ENCODE peak calls at places on chromosome 10, in nine cellular contexts. One of them, this sample, is unnamed.

GRCh38 chr10:71252195-71252594 is 39.8 kb downstream of the UNC5B start:
- DNase-seq in RWPE1: no peak
- DNase-seq in epithelial cell of prostate: no peak
- DNase-seq in GM23248: no peak
- DNase-seq in naive thymus-derived CD4-positive, alpha-beta T cell: no peak
- DNase-seq in CD4-positive, alpha-beta T cell: no peak
- DNase-seq in uterus: no peak
- DNase-seq in upper lobe of right lung: no peak
- DNase-seq in H9: no peak
- DNase-seq in this sample: no peak

GRCh38 chr10:5685764-5686240 is 1.2 kb downstream of the TASOR2 start:
- DNase-seq in RWPE1: peak; percentile 9
- DNase-seq in GM23248: peak; percentile 46
- DNase-seq in epithelial cell of prostate: no peak
- DNase-seq in uterus: no peak
- DNase-seq in upper lobe of right lung: no peak
- DNase-seq in naive thymus-derived CD4-positive, alpha-beta T cell: no peak
- DNase-seq in H9: no peak
- DNase-seq in CD4-positive, alpha-beta T cell: no peak
- DNase-seq in this sample: no peak

GRCh38 chr10:124688889-124689670 is 55.1 kb downstream of the FAM53B start:
- DNase-seq in CD4-positive, alpha-beta T cell: peak; percentile 23
- DNase-seq in GM23248: no peak
- DNase-seq in naive thymus-derived CD4-positive, alpha-beta T cell: no peak
- DNase-seq in H9: no peak
- DNase-seq in RWPE1: peak; percentile 55
- DNase-seq in uterus: no peak
- DNase-seq in upper lobe of right lung: no peak
- DNase-seq in epithelial cell of prostate: no peak
- DNase-seq in this sample: no peak

GRCh38 chr10:125093199-125093841 is 67.0 kb downstream of the CTBP2 start:
- DNase-seq in epithelial cell of prostate: no peak
- DNase-seq in H9: no peak
- DNase-seq in CD4-positive, alpha-beta T cell: no peak
- DNase-seq in RWPE1: no peak
- DNase-seq in upper lobe of right lung: peak; percentile 57
- DNase-seq in naive thymus-derived CD4-positive, alpha-beta T cell: no peak
- DNase-seq in GM23248: peak; percentile 80
- DNase-seq in uterus: peak; percentile 75
- DNase-seq in this sample: peak; percentile 90

GRCh38 chr10:99412100-99412499 is 18.3 kb downstream of the GOT1 start:
- DNase-seq in H9: no peak
- DNase-seq in RWPE1: no peak
- DNase-seq in CD4-positive, alpha-beta T cell: no peak
- DNase-seq in uterus: no peak
- DNase-seq in naive thymus-derived CD4-positive, alpha-beta T cell: no peak
- DNase-seq in GM23248: no peak
- DNase-seq in upper lobe of right lung: no peak
- DNase-seq in epithelial cell of prostate: no peak
- DNase-seq in this sample: no peak

GRCh38 chr10:69588358-69588757 is 15.1 kb upstream of the NEUROG3 start:
- DNase-seq in epithelial cell of prostate: no peak
- DNase-seq in upper lobe of right lung: no peak
- DNase-seq in GM23248: no peak
- DNase-seq in uterus: no peak
- DNase-seq in RWPE1: no peak
- DNase-seq in CD4-positive, alpha-beta T cell: no peak
- DNase-seq in H9: no peak
- DNase-seq in naive thymus-derived CD4-positive, alpha-beta T cell: no peak
- DNase-seq in this sample: no peak

GRCh38 chr10:77560471-77560870 is 77.1 kb downstream of the KCNMA1 start:
- DNase-seq in CD4-positive, alpha-beta T cell: no peak
- DNase-seq in H9: no peak
- DNase-seq in upper lobe of right lung: no peak
- DNase-seq in RWPE1: no peak
- DNase-seq in epithelial cell of prostate: no peak
- DNase-seq in naive thymus-derived CD4-positive, alpha-beta T cell: no peak
- DNase-seq in uterus: no peak
- DNase-seq in GM23248: no peak
- DNase-seq in this sample: no peak

GRCh38 chr10:95406651-95407280 is 116.0 kb upstream of the PDLIM1 start:
- DNase-seq in H9: no peak
- DNase-seq in upper lobe of right lung: peak; percentile 68
- DNase-seq in GM23248: no peak
- DNase-seq in epithelial cell of prostate: no peak
- DNase-seq in RWPE1: no peak
- DNase-seq in uterus: no peak
- DNase-seq in CD4-positive, alpha-beta T cell: no peak
- DNase-seq in naive thymus-derived CD4-positive, alpha-beta T cell: no peak
- DNase-seq in this sample: no peak

GRCh38 chr10:21452203-21452602 is 73.3 kb downstream of the SKIDA1 start:
- DNase-seq in upper lobe of right lung: no peak
- DNase-seq in CD4-positive, alpha-beta T cell: no peak
- DNase-seq in RWPE1: no peak
- DNase-seq in GM23248: no peak
- DNase-seq in naive thymus-derived CD4-positive, alpha-beta T cell: no peak
- DNase-seq in uterus: no peak
- DNase-seq in H9: no peak
- DNase-seq in epithelial cell of prostate: no peak
- DNase-seq in this sample: no peak

GRCh38 chr10:13184726-13185514 is 23.6 kb downstream of the MCM10 start:
- DNase-seq in upper lobe of right lung: no peak
- DNase-seq in H9: no peak
- DNase-seq in CD4-positive, alpha-beta T cell: no peak
- DNase-seq in uterus: no peak
- DNase-seq in RWPE1: no peak
- DNase-seq in epithelial cell of prostate: no peak
- DNase-seq in naive thymus-derived CD4-positive, alpha-beta T cell: no peak
- DNase-seq in GM23248: no peak
- DNase-seq in this sample: no peak

GRCh38 chr10:11823989-11824346 is 812 bp downstream of the PROSER2 start:
- DNase-seq in naive thymus-derived CD4-positive, alpha-beta T cell: no peak
- DNase-seq in uterus: no peak
- DNase-seq in RWPE1: no peak
- DNase-seq in upper lobe of right lung: no peak
- DNase-seq in epithelial cell of prostate: no peak
- DNase-seq in CD4-positive, alpha-beta T cell: no peak
- DNase-seq in GM23248: peak; percentile 40
- DNase-seq in H9: no peak
- DNase-seq in this sample: no peak

GRCh38 chr10:119353438-119353837 is 146.1 kb downstream of the GRK5 start:
- DNase-seq in GM23248: no peak
- DNase-seq in H9: no peak
- DNase-seq in uterus: no peak
- DNase-seq in CD4-positive, alpha-beta T cell: no peak
- DNase-seq in epithelial cell of prostate: no peak
- DNase-seq in RWPE1: no peak
- DNase-seq in naive thymus-derived CD4-positive, alpha-beta T cell: no peak
- DNase-seq in upper lobe of right lung: peak; percentile 30
- DNase-seq in this sample: no peak

GRCh38 chr10:73262880-73263279 is 10.4 kb upstream of the MRPS16 start:
- DNase-seq in GM23248: no peak
- DNase-seq in uterus: no peak
- DNase-seq in RWPE1: no peak
- DNase-seq in naive thymus-derived CD4-positive, alpha-beta T cell: no peak
- DNase-seq in upper lobe of right lung: no peak
- DNase-seq in epithelial cell of prostate: no peak
- DNase-seq in CD4-positive, alpha-beta T cell: no peak
- DNase-seq in H9: no peak
- DNase-seq in this sample: no peak

GRCh38 chr10:120474956-120475355 is 17.9 kb downstream of the PLPP4 start:
- DNase-seq in upper lobe of right lung: no peak
- DNase-seq in CD4-positive, alpha-beta T cell: no peak
- DNase-seq in GM23248: no peak
- DNase-seq in H9: no peak
- DNase-seq in uterus: no peak
- DNase-seq in naive thymus-derived CD4-positive, alpha-beta T cell: no peak
- DNase-seq in epithelial cell of prostate: no peak
- DNase-seq in RWPE1: no peak
- DNase-seq in this sample: no peak

GRCh38 chr10:104642311-104643022 is 1.4 kb downstream of the SORCS3 start:
- DNase-seq in upper lobe of right lung: no peak
- DNase-seq in RWPE1: no peak
- DNase-seq in CD4-positive, alpha-beta T cell: no peak
- DNase-seq in naive thymus-derived CD4-positive, alpha-beta T cell: no peak
- DNase-seq in H9: peak; percentile 93
- DNase-seq in epithelial cell of prostate: no peak
- DNase-seq in GM23248: peak; percentile 67
- DNase-seq in uterus: no peak
- DNase-seq in this sample: no peak

DNA sequence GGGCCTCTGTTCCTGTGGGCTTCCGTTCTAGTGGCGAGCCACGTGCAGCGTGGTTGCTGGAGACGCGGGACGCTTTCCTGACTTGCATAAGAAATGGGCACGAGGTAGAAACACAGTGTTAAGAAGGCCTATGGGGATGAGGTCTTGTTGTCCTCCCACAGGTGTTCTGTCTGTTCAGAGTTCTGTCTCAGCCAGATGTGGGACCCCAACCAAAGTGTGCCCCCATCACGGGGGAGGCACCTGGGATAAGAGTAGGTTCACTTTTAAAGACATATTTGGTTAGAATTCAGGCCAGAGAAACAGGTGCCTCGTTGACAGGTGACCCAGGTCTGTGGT is 56.0 kb upstream of the PITRM1 start:
- DNase-seq in upper lobe of right lung: no peak
- DNase-seq in naive thymus-derived CD4-positive, alpha-beta T cell: no peak
- DNase-seq in RWPE1: no peak
- DNase-seq in GM23248: no peak
- DNase-seq in epithelial cell of prostate: no peak
- DNase-seq in CD4-positive, alpha-beta T cell: no peak
- DNase-seq in uterus: no peak
- DNase-seq in H9: no peak
- DNase-seq in this sample: no peak
- H3K27ac ChIP-seq in upper lobe of right lung: no peak overlapping the region
- H3K27ac ChIP-seq in naive thymus-derived CD4-positive, alpha-beta T cell: no peak overlapping the region
- H3K27ac ChIP-seq in RWPE1: peak overlapping the region; percentile 88
- H3K27ac ChIP-seq in GM23248: peak overlapping the region; percentile 88
- H3K27ac ChIP-seq in epithelial cell of prostate: peak overlapping the region; percentile 81
- H3K27ac ChIP-seq in CD4-positive, alpha-beta T cell: no peak overlapping the region
- H3K27ac ChIP-seq in uterus: no peak overlapping the region
- H3K27ac ChIP-seq in H9: no peak overlapping the region
- H3K27ac ChIP-seq in this sample: peak overlapping the region; percentile 80

GRCh38 chr10:80409121-80409520 is 770 bp downstream of the PRXL2A start:
- DNase-seq in RWPE1: no peak
- DNase-seq in CD4-positive, alpha-beta T cell: no peak
- DNase-seq in GM23248: no peak
- DNase-seq in H9: no peak
- DNase-seq in naive thymus-derived CD4-positive, alpha-beta T cell: no peak
- DNase-seq in epithelial cell of prostate: no peak
- DNase-seq in uterus: no peak
- DNase-seq in upper lobe of right lung: no peak
- DNase-seq in this sample: no peak

GRCh38 chr10:80410578-80411145 is 2.3 kb downstream of the PRXL2A start:
- DNase-seq in uterus: no peak
- DNase-seq in H9: no peak
- DNase-seq in GM23248: no peak
- DNase-seq in epithelial cell of prostate: no peak
- DNase-seq in RWPE1: no peak
- DNase-seq in upper lobe of right lung: no peak
- DNase-seq in CD4-positive, alpha-beta T cell: no peak
- DNase-seq in naive thymus-derived CD4-positive, alpha-beta T cell: no peak
- DNase-seq in this sample: no peak

GRCh38 chr10:80411681-80412230 is 3.4 kb downstream of the PRXL2A start:
- DNase-seq in upper lobe of right lung: no peak
- DNase-seq in RWPE1: no peak
- DNase-seq in CD4-positive, alpha-beta T cell: no peak
- DNase-seq in naive thymus-derived CD4-positive, alpha-beta T cell: no peak
- DNase-seq in epithelial cell of prostate: no peak
- DNase-seq in H9: no peak
- DNase-seq in uterus: no peak
- DNase-seq in GM23248: no peak
- DNase-seq in this sample: no peak

GRCh38 chr10:80411267-80411668 is 2.9 kb downstream of the PRXL2A start:
- DNase-seq in RWPE1: no peak
- DNase-seq in H9: no peak
- DNase-seq in epithelial cell of prostate: no peak
- DNase-seq in naive thymus-derived CD4-positive, alpha-beta T cell: no peak
- DNase-seq in GM23248: no peak
- DNase-seq in CD4-positive, alpha-beta T cell: no peak
- DNase-seq in uterus: no peak
- DNase-seq in upper lobe of right lung: no peak
- DNase-seq in this sample: peak; percentile 57

GRCh38 chr10:80410122-80410521 is 1.8 kb downstream of the PRXL2A start:
- DNase-seq in uterus: no peak
- DNase-seq in CD4-positive, alpha-beta T cell: no peak
- DNase-seq in GM23248: no peak
- DNase-seq in epithelial cell of prostate: no peak
- DNase-seq in upper lobe of right lung: no peak
- DNase-seq in RWPE1: no peak
- DNase-seq in naive thymus-derived CD4-positive, alpha-beta T cell: no peak
- DNase-seq in H9: no peak
- DNase-seq in this sample: no peak
- H3K27ac ChIP-seq in uterus: no peak overlapping the region
- H3K27ac ChIP-seq in CD4-positive, alpha-beta T cell: no peak overlapping the region
- H3K27ac ChIP-seq in GM23248: no peak overlapping the region
- H3K27ac ChIP-seq in epithelial cell of prostate: no peak overlapping the region
- H3K27ac ChIP-seq in upper lobe of right lung: no peak overlapping the region
- H3K27ac ChIP-seq in RWPE1: peak overlapping the region; percentile 54
- H3K27ac ChIP-seq in naive thymus-derived CD4-positive, alpha-beta T cell: no peak overlapping the region
- H3K27ac ChIP-seq in H9: no peak overlapping the region
- H3K27ac ChIP-seq in this sample: no peak overlapping the region

DNA sequence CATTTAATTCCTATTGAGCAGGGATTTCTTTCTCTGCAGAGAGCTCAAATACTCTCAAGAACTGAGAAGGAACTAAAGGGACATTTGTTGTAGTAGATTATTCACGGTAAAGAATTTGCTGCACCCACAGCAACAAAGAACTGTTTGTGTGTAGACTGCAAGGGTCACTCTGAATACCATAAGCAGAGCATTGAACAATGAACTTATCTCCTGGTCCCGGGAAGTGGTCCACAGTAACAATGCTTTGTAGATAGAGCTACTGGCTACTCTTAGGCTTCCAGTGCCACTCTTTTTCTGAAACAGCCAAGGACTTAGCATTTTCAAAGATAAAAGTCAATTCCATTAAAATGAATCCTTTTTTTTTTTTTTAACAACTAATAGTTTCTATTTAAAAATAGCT is 337.2 kb downstream of the PTEN start:
- DNase-seq in upper lobe of right lung: no peak
- DNase-seq in naive thymus-derived CD4-positive, alpha-beta T cell: no peak
- DNase-seq in CD4-positive, alpha-beta T cell: no peak
- DNase-seq in uterus: no peak
- DNase-seq in H9: no peak
- DNase-seq in RWPE1: no peak
- DNase-seq in GM23248: no peak
- DNase-seq in epithelial cell of prostate: no peak
- DNase-seq in this sample: no peak
- H3K27ac ChIP-seq in upper lobe of right lung: no peak overlapping the region
- H3K27ac ChIP-seq in naive thymus-derived CD4-positive, alpha-beta T cell: no peak overlapping the region
- H3K27ac ChIP-seq in CD4-positive, alpha-beta T cell: no peak overlapping the region
- H3K27ac ChIP-seq in uterus: no peak overlapping the region
- H3K27ac ChIP-seq in H9: no peak overlapping the region
- H3K27ac ChIP-seq in RWPE1: no peak overlapping the region
- H3K27ac ChIP-seq in GM23248: no peak overlapping the region
- H3K27ac ChIP-seq in epithelial cell of prostate: no peak overlapping the region
- H3K27ac ChIP-seq in this sample: no peak overlapping the region

GRCh38 chr10:59903871-59904270 is 2.5 kb downstream of the CCDC6 start:
- DNase-seq in upper lobe of right lung: no peak
- DNase-seq in uterus: no peak
- DNase-seq in GM23248: peak; percentile 75
- DNase-seq in CD4-positive, alpha-beta T cell: no peak
- DNase-seq in H9: no peak
- DNase-seq in epithelial cell of prostate: no peak
- DNase-seq in naive thymus-derived CD4-positive, alpha-beta T cell: no peak
- DNase-seq in RWPE1: no peak
- DNase-seq in this sample: no peak
- H3K27ac ChIP-seq in upper lobe of right lung: no peak overlapping the region
- H3K27ac ChIP-seq in uterus: peak overlapping the region; percentile 97
- H3K27ac ChIP-seq in GM23248: peak overlapping the region; percentile 26
- H3K27ac ChIP-seq in CD4-positive, alpha-beta T cell: no peak overlapping the region
- H3K27ac ChIP-seq in H9: no peak overlapping the region
- H3K27ac ChIP-seq in epithelial cell of prostate: peak overlapping the region; percentile 96
- H3K27ac ChIP-seq in naive thymus-derived CD4-positive, alpha-beta T cell: no peak overlapping the region
- H3K27ac ChIP-seq in RWPE1: no peak overlapping the region
- H3K27ac ChIP-seq in this sample: no peak overlapping the region

GRCh38 chr10:17713133-17713532 is 38.9 kb upstream of the TMEM236 start:
- DNase-seq in CD4-positive, alpha-beta T cell: no peak
- DNase-seq in uterus: no peak
- DNase-seq in upper lobe of right lung: no peak
- DNase-seq in H9: no peak
- DNase-seq in epithelial cell of prostate: no peak
- DNase-seq in RWPE1: no peak
- DNase-seq in GM23248: no peak
- DNase-seq in naive thymus-derived CD4-positive, alpha-beta T cell: no peak
- DNase-seq in this sample: no peak
- H3K27ac ChIP-seq in CD4-positive, alpha-beta T cell: no peak overlapping the region
- H3K27ac ChIP-seq in uterus: no peak overlapping the region
- H3K27ac ChIP-seq in upper lobe of right lung: no peak overlapping the region
- H3K27ac ChIP-seq in H9: no peak overlapping the region
- H3K27ac ChIP-seq in epithelial cell of prostate: no peak overlapping the region
- H3K27ac ChIP-seq in RWPE1: no peak overlapping the region
- H3K27ac ChIP-seq in GM23248: no peak overlapping the region
- H3K27ac ChIP-seq in naive thymus-derived CD4-positive, alpha-beta T cell: no peak overlapping the region
- H3K27ac ChIP-seq in this sample: no peak overlapping the region